ENCODE peak calls at places on chromosomes 3 and 15, in four cellular contexts. One of them, this sample, is unnamed.
A peak's percentile ranks its signal among the peaks of the same experiment; 100 is the strongest.

GRCh38 chr3:141389703-141390102 is 21.4 kb downstream of the ZBTB38 start:
- DNase-seq in skeletal muscle cell: no peak
- DNase-seq in iPS-NIHi11: no peak
- DNase-seq in RKO: no peak
- DNase-seq in this sample: no peak

GRCh38 chr3:10602769-10603768 is 97.7 kb upstream of the ATP2B2 start:
- DNase-seq in iPS-NIHi11: no peak
- DNase-seq in RKO: no peak
- DNase-seq in skeletal muscle cell: no peak
- DNase-seq in this sample: no peak

GRCh38 chr3:179236676-179237301 is 14.1 kb downstream of the KCNMB3 start:
- DNase-seq in skeletal muscle cell: no peak
- DNase-seq in RKO: no peak
- DNase-seq in iPS-NIHi11: no peak
- DNase-seq in this sample: no peak

GRCh38 chr3:126961791-126962461 is 21.0 kb upstream of the PLXNA1 start:
- DNase-seq in iPS-NIHi11: no peak
- DNase-seq in skeletal muscle cell: no peak
- DNase-seq in RKO: no peak
- DNase-seq in this sample: no peak

GRCh38 chr15:93362821-93363220 is 273.8 kb upstream of the RGMA start:
- DNase-seq in iPS-NIHi11: peak; percentile 36
- DNase-seq in RKO: no peak
- DNase-seq in skeletal muscle cell: no peak
- DNase-seq in this sample: no peak

GRCh38 chr15:99058421-99058870 is 46.4 kb upstream of the SYNM start:
- DNase-seq in RKO: no peak
- DNase-seq in iPS-NIHi11: peak; percentile 29
- DNase-seq in skeletal muscle cell: no peak
- DNase-seq in this sample: no peak

GRCh38 chr15:79769933-79770332 is 126.9 kb downstream of the MTHFS start:
- DNase-seq in skeletal muscle cell: no peak
- DNase-seq in RKO: no peak
- DNase-seq in iPS-NIHi11: no peak
- DNase-seq in this sample: no peak

GRCh38 chr3:127717357-127718243 is 44.8 kb downstream of the ABTB1 start:
- DNase-seq in RKO: no peak
- DNase-seq in iPS-NIHi11: no peak
- DNase-seq in skeletal muscle cell: no peak
- DNase-seq in this sample: no peak

GRCh38 chr3:13103416-13104058 is 30.3 kb upstream of the IQSEC1 start:
- DNase-seq in RKO: no peak
- DNase-seq in skeletal muscle cell: no peak
- DNase-seq in iPS-NIHi11: no peak
- DNase-seq in this sample: no peak

GRCh38 chr15:70362911-70363310 is 265.2 kb upstream of the TLE3 start:
- DNase-seq in skeletal muscle cell: no peak
- DNase-seq in iPS-NIHi11: peak; percentile 82
- DNase-seq in RKO: no peak
- DNase-seq in this sample: peak; percentile 4

This sample was measured in ACHN.